ENCODE peak calls at places on chromosomes 3 and 15, in nine cellular contexts. Z is CD8-positive, alpha-beta T cell; H is fibroblast of lung; W is spleen; N is stomach; A is A673; B is neural progenitor cell; O is adrenal gland; M is IMR-90. Q is an unnamed sample. For H3K36me3, the result is how much of the 10 kb centered on the place peaks cover.

GRCh38 chr3:166527325-166527724 is 690.1 kb upstream of the BCHE start:
- DNase-seq in Z (no peak), H (peak), W (no peak), N (no peak), A (peak), B (no peak), O (no peak), M (peak), Q (no peak)

GRCh38 chr3:101848754-101849713 is at the start of gene NFKBIZ:
- DNase-seq in Z (peak), H (peak), W (peak), N (peak), A (peak), B (peak), O (peak), M (peak), Q (peak)

GRCh38 chr3:139846729-139847128 is 88.3 kb upstream of the CLSTN2 start:
- DNase-seq in Z (no peak), H (no peak), W (no peak), N (no peak), A (no peak), B (no peak), O (no peak), M (no peak), Q (no peak)

GRCh38 chr3:42149537-42150426 is 58.6 kb downstream of the TRAK1 start:
- DNase-seq in Z (no peak), H (no peak), W (no peak), N (peak), A (no peak), B (no peak), O (no peak), M (no peak), Q (peak)

GRCh38 chr3:194167873-194168272 is 31.9 kb downstream of the HES1 start:
- DNase-seq in Z (no peak), H (no peak), W (no peak), N (no peak), A (no peak), B (no peak), O (no peak), M (no peak), Q (no peak)

GRCh38 chr3:13300546-13301294 is 119.4 kb downstream of the NUP210 start:
- DNase-seq in Z (no peak), H (no peak), W (no peak), N (no peak), A (no peak), B (no peak), O (no peak), M (no peak), Q (no peak)

GRCh38 chr3:53803124-53803815 is 42.9 kb downstream of the CHDH start:
- DNase-seq in Z (no peak), H (no peak), W (peak), N (no peak), A (no peak), B (no peak), O (peak), M (no peak), Q (no peak)

GRCh38 chr3:189100866-189101265 is 70.9 kb upstream of the TPRG1 start:
- DNase-seq in Z (no peak), H (no peak), W (no peak), N (no peak), A (no peak), B (no peak), O (no peak), M (no peak), Q (no peak)

GRCh38 chr3:17544632-17545031 is 197.8 kb downstream of the TBC1D5 start:
- DNase-seq in Z (no peak), H (peak), W (no peak), N (no peak), A (peak), B (no peak), O (no peak), M (peak), Q (no peak)

GRCh38 chr3:23602895-23603443 is 202.8 kb upstream of the UBE2E1 start:
- DNase-seq in Z (no peak), H (no peak), W (no peak), N (no peak), A (no peak), B (peak), O (no peak), M (no peak), Q (no peak)

GRCh38 chr3:172129868-172130751 is 90.7 kb downstream of the FNDC3B start:
- DNase-seq in Z (peak), H (peak), W (peak), N (peak), A (no peak), B (no peak), O (peak), M (peak), Q (peak)

GRCh38 chr3:73669268-73669667 is 44.5 kb upstream of the PDZRN3 start:
- DNase-seq in Z (no peak), H (peak), W (no peak), N (no peak), A (no peak), B (no peak), O (no peak), M (peak), Q (no peak)

DNA sequence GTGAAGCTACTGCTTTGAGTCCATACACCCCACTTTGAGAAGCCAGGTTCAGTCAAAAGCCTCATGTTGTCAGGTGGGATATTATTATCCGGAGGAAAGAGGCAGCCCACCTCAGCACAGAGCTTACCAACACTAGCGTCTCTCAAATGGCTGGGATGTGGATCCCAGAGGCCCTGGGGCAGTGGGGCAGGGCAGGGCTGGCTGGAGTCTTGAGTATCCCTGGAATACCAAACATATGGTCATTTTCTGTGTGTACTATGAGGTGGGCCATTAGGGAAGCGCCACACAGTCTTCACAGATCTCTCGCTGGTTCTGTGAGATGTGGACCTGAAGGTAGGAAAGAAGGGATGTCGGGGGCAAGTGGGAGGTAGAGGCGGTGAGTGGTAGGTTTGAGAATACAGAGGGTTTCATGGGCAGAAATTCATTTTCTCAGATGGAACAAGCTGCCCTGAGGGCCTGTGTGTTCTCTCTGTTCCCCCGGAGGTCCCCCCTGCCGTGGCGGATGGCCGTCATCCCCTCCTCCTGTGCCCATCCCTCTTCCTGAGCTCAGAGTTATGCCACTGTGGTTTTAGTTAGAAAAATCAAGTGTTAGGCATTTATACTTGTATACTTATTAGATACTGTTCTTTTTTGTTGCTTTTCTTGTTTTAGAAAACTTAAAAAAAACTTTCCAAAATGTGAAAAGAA is 66.4 kb downstream of the USP13 start:
- DNase-seq in Z (no peak), H (no peak), W (no peak), N (no peak), A (no peak), B (no peak), O (no peak), M (no peak), Q (no peak)
- H3K36me3 ChIP-seq in Z (under half), H (under half), W (under half), N (under half), A (under half), B (under half), O (under half), M (under half), Q (under half)

GRCh38 chr15:91270747-91271146 is 170.7 kb downstream of the SV2B start:
- DNase-seq in Z (no peak), H (no peak), W (no peak), N (no peak), A (no peak), B (no peak), O (no peak), M (no peak), Q (no peak)

GRCh38 chr15:91264651-91265351 is 164.7 kb downstream of the SV2B start:
- DNase-seq in Z (no peak), H (no peak), W (no peak), N (no peak), A (no peak), B (no peak), O (no peak), M (no peak), Q (no peak)

GRCh38 chr15:91271565-91272153 is 171.6 kb downstream of the SV2B start:
- DNase-seq in Z (peak), H (peak), W (no peak), N (peak), A (peak), B (peak), O (peak), M (peak), Q (peak)

GRCh38 chr15:91265431-91265940 is 165.4 kb downstream of the SV2B start:
- DNase-seq in Z (no peak), H (no peak), W (no peak), N (no peak), A (no peak), B (no peak), O (peak), M (no peak), Q (no peak)

GRCh38 chr15:91268510-91268909 is 168.5 kb downstream of the SV2B start:
- DNase-seq in Z (no peak), H (no peak), W (no peak), N (no peak), A (peak), B (peak), O (no peak), M (no peak), Q (no peak)
- TF ChIP-seq CTCF in Z (no peak), H (peak), W (no peak), N (no peak), A (peak), B (peak), O (peak), M (peak), Q (no peak)

GRCh38 chr3:177694316-177694715 is 497.0 kb upstream of the TBL1XR1 start:
- DNase-seq in Z (no peak), H (peak), W (no peak), N (no peak), A (peak), B (no peak), O (no peak), M (peak), Q (no peak)
- H3K27ac ChIP-seq in Z (no peak), H (no peak), W (no peak), N (no peak), A (peak), B (no peak), O (no peak), M (no peak), Q (no peak)

DNA sequence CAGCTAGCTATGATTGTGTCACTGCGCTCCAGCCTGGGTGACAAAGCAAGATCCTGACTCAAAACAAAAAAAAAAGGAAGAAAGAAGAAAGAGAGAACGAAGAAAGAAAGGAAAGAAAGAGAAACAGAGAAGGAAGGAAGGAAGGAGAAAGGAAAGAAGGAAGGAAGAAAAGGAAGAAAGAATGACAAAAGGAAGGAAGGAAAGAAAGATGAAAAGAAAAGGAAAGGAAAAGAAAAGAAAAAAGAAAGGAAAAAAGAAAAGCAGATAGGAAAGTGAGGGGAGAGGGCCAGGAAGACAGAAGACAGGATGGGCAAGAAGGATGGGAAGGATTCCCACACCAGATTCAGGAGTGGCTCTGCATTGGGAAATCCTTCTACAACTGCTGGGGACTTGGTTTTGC is 44.9 kb downstream of the GOLGA6L2 start:
- DNase-seq in Z (no peak), H (no peak), W (no peak), N (no peak), A (no peak), B (no peak), O (no peak), M (no peak), Q (no peak)
- H3K36me3 ChIP-seq in Z (under half), H (under half), W (under half), N (under half), A (under half), B (under half), O (under half), M (under half), Q (under half)

GRCh38 chr3:51137715-51138114 is 247.4 kb upstream of the MANF start:
- DNase-seq in Z (no peak), H (no peak), W (no peak), N (no peak), A (no peak), B (no peak), O (no peak), M (no peak), Q (no peak)

GRCh38 chr3:51146781-51147180 is 238.3 kb upstream of the MANF start:
- DNase-seq in Z (no peak), H (no peak), W (no peak), N (no peak), A (no peak), B (no peak), O (no peak), M (no peak), Q (no peak)

GRCh38 chr3:51139616-51140015 is 245.5 kb upstream of the MANF start:
- DNase-seq in Z (no peak), H (no peak), W (no peak), N (no peak), A (no peak), B (no peak), O (no peak), M (no peak), Q (no peak)

GRCh38 chr3:51145811-51146585 is 239.1 kb upstream of the MANF start:
- DNase-seq in Z (no peak), H (no peak), W (no peak), N (no peak), A (no peak), B (no peak), O (no peak), M (no peak), Q (no peak)

DNA sequence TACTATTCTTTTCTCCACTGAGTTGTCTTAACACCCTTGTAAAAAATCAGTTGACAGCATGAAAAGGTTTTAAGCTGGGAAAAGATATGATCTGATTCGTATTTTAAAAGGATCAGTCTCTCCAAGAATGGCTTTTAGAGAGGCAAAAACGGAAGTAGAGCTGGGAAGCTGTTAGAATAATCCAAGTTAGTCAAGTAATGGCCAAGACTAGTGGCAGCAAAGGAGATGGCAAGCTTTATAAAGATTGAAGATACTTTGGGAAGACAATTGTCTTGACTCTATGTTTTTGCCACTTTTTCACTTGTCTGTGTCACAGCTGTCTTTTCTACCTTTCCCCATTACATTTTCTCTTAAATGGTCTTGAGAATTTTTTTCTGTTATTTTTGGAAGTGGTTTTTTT is 243.5 kb upstream of the MANF start:
- DNase-seq in Z (no peak), H (no peak), W (no peak), N (no peak), A (no peak), B (no peak), O (no peak), M (no peak), Q (no peak)
- TF ChIP-seq CTCF in Z (no peak), H (no peak), W (no peak), N (no peak), A (no peak), B (peak), O (no peak), M (no peak), Q (no peak)

DNA sequence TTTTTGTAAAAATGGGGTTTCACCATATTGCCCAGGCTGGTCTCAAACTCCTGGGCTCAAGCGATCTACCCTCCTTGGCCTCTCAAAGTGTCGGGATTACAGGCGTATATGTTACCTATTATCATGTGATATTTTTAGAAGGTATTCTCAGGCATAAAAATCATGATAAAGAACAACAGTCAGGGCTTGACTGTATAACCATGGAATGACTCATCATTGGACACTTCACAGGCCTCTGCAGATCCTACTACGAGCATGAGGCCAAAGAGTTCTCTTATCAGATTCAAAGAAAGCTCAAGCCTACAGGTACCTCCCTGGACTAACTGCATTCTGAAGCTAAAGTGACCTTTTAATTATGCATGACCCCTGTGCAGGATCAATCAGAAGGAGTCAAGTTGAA is 91.7 kb upstream of the PRICKLE2 start:
- DNase-seq in Z (no peak), H (peak), W (no peak), N (no peak), A (no peak), B (no peak), O (no peak), M (peak), Q (no peak)
- H3K27ac ChIP-seq in Z (no peak), H (no peak), W (no peak), N (no peak), A (no peak), B (no peak), O (no peak), M (no peak), Q (no peak)

GRCh38 chr3:47758261-47759025 is 23.2 kb downstream of the SMARCC1 start:
- DNase-seq in Z (no peak), H (no peak), W (no peak), N (peak), A (no peak), B (no peak), O (no peak), M (no peak), Q (no peak)

GRCh38 chr3:47762233-47762632 is 19.5 kb downstream of the SMARCC1 start:
- DNase-seq in Z (no peak), H (peak), W (no peak), N (no peak), A (no peak), B (no peak), O (no peak), M (peak), Q (no peak)

GRCh38 chr3:47766186-47766585 is 15.5 kb downstream of the SMARCC1 start:
- DNase-seq in Z (no peak), H (no peak), W (no peak), N (peak), A (no peak), B (no peak), O (peak), M (no peak), Q (no peak)

DNA sequence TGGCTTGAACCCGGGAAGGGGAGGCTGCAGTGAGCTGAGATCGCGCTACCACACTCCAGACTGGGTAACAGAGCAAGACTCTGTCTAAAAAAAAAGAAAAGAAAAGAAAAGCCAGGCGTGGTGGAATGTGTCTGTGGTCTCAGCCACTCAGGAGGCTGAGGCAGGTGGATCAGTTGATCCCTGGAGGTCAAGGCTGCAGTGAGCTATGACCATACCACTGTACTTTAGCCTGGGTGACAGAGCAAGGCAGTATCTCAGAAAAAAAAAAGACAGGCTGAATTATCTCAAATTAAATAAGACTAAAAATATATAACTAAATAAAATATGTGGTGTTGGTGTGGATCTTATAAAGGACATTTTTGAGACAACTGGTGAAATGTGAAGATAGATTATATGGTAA is 20.6 kb downstream of the SMARCC1 start:
- DNase-seq in Z (no peak), H (no peak), W (no peak), N (no peak), A (no peak), B (no peak), O (no peak), M (no peak), Q (no peak)
- H3K36me3 ChIP-seq in Z (under half), H (under half), W (under half), N (under half), A (under half), B (under half), O (under half), M (under half), Q (under half)

DNA sequence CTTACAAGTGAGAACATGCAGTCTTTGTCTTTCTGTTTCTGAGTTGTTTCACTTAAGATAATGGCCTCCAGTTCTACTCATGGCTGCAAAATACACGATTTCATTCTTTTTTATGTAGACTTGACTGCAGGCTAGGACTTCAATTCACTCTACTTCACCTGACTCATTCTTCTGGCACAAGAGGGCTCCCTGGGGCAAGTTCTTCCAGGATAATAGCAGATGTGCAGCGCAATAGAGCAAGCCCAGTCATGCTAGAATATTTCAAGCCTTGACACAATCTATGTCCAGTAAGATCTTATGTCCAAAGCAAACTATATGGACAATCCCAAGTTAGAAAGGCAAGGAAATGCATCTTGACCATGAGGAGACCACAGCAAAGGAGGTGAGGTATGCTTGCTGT is 211.7 kb upstream of the GADL1 start:
- DNase-seq in Z (no peak), H (peak), W (no peak), N (no peak), A (no peak), B (no peak), O (no peak), M (peak), Q (no peak)
- TF ChIP-seq CTCF in Z (no peak), H (no peak), W (no peak), N (no peak), A (no peak), B (no peak), O (no peak), M (no peak), Q (no peak)